ENCODE peak calls at places on chromosome 1, in eight cellular contexts. Y, K, Q, J, C, S, M and W are unnamed samples.

GRCh38 chr1:162094271-162094670 is 24.8 kb downstream of the NOS1AP start:
- DNase-seq in K (no peak), Q (no peak), M (no peak), C (no peak), J (no peak), S (no peak), Y (no peak), W (no peak)

GRCh38 chr1:153371231-153371630 is 4.2 kb downstream of the S100A12 start:
- DNase-seq in Y (no peak), K (no peak), M (no peak), J (no peak), S (no peak), C (no peak), Q (no peak), W (no peak)

GRCh38 chr1:164731161-164731747 is 172.3 kb downstream of the PBX1 start:
- DNase-seq in Q (no peak), J (no peak), S (no peak), M (no peak), K (no peak), C (no peak), Y (no peak), W (no peak)

GRCh38 chr1:150164224-150164623 is 14.5 kb downstream of the PLEKHO1 start:
- DNase-seq in C (no peak), M (no peak), K (no peak), Q (peak), S (no peak), J (no peak), Y (no peak), W (no peak)

GRCh38 chr1:226133504-226134123 is 52.9 kb downstream of the ACBD3 start:
- DNase-seq in Y (no peak), J (peak), K (no peak), S (no peak), C (no peak), M (no peak), Q (peak), W (no peak)

GRCh38 chr1:112778136-112778535 is 63.0 kb upstream of the PPM1J start:
- DNase-seq in K (no peak), S (no peak), M (no peak), J (no peak), C (no peak), Y (no peak), Q (no peak), W (no peak)

GRCh38 chr1:69737527-69738176 is 169.9 kb downstream of the LRRC7 start:
- DNase-seq in Q (no peak), C (peak), K (no peak), M (no peak), Y (peak), J (no peak), S (peak), W (peak)

GRCh38 chr1:187894349-187894748 is 1065.6 kb downstream of the PLA2G4A start:
- DNase-seq in J (no peak), C (no peak), K (no peak), Q (no peak), S (no peak), Y (no peak), M (no peak), W (no peak)

GRCh38 chr1:162882248-162882666 is 21.3 kb upstream of the CCDC190 start:
- DNase-seq in K (no peak), J (no peak), C (no peak), S (no peak), Y (no peak), M (peak), Q (no peak), W (no peak)

GRCh38 chr1:236301958-236302335 is 20.2 kb upstream of the ERO1B start:
- DNase-seq in S (no peak), J (no peak), M (no peak), K (no peak), Q (no peak), C (peak), Y (no peak), W (no peak)

GRCh38 chr1:189212606-189213005 is 1265.1 kb downstream of the BRINP3 start:
- DNase-seq in M (no peak), C (no peak), S (no peak), K (no peak), Q (no peak), Y (no peak), J (no peak), W (no peak)

GRCh38 chr1:52472384-52472783 is 68.0 kb downstream of the PRPF38A start:
- DNase-seq in K (no peak), M (no peak), Q (no peak), C (no peak), Y (no peak), J (no peak), S (no peak), W (no peak)